ENCODE peak calls at places on chromosomes 5 and 9, in ten cellular contexts. Y, P, V, R, F, C, W, O, A and U are unnamed samples.

GRCh38 chr5:180790020-180790419 is 12.6 kb downstream of the MGAT1 start:
- DNase-seq in Y (no peak), P (no peak), V (peak), R (no peak), F (no peak), C (no peak), W (no peak), O (no peak), A (peak), U (no peak)

GRCh38 chr9:12906646-12907045 is 131.8 kb downstream of the LURAP1L start:
- DNase-seq in Y (no peak), P (no peak), V (no peak), R (no peak), F (no peak), C (no peak), W (no peak), O (no peak), A (no peak), U (no peak)

GRCh38 chr5:177453852-177454396 is 7.3 kb downstream of the PRR7 start:
- DNase-seq in Y (peak), P (no peak), V (no peak), R (no peak), F (no peak), C (peak), W (peak), O (peak), A (no peak), U (no peak)

GRCh38 chr9:95379630-95380029 is 62.1 kb upstream of the FANCC start:
- DNase-seq in Y (no peak), P (no peak), V (no peak), R (no peak), F (no peak), C (no peak), W (no peak), O (no peak), A (peak), U (no peak)

GRCh38 chr5:16713386-16713928 is 96.7 kb upstream of the RETREG1 start:
- DNase-seq in Y (peak), P (no peak), V (no peak), R (peak), F (no peak), C (no peak), W (no peak), O (no peak), A (no peak), U (no peak)

GRCh38 chr5:83711982-83712601 is 8.6 kb downstream of the HAPLN1 start:
- DNase-seq in Y (peak), P (no peak), V (no peak), R (peak), F (no peak), C (peak), W (no peak), O (no peak), A (peak), U (no peak)

GRCh38 chr5:94245608-94246007 is 372.8 kb downstream of the KIAA0825 start:
- DNase-seq in Y (no peak), P (no peak), V (no peak), R (peak), F (no peak), C (no peak), W (no peak), O (no peak), A (no peak), U (no peak)

GRCh38 chr5:3194684-3195083 is 400.9 kb upstream of the IRX1 start:
- DNase-seq in Y (no peak), P (no peak), V (no peak), R (no peak), F (no peak), C (no peak), W (no peak), O (no peak), A (no peak), U (no peak)

GRCh38 chr5:98755406-98755805 is 18.1 kb upstream of the RGMB start:
- DNase-seq in Y (no peak), P (no peak), V (no peak), R (peak), F (no peak), C (no peak), W (no peak), O (no peak), A (no peak), U (no peak)

GRCh38 chr5:108079754-108080153 is 302.1 kb downstream of the FBXL17 start:
- DNase-seq in Y (no peak), P (no peak), V (no peak), R (no peak), F (no peak), C (no peak), W (no peak), O (no peak), A (no peak), U (no peak)

GRCh38 chr5:113489299-113489698 is 1.0 kb upstream of the MCC start:
- DNase-seq in Y (no peak), P (no peak), V (no peak), R (peak), F (no peak), C (no peak), W (no peak), O (no peak), A (peak), U (peak)

GRCh38 chr9:77839459-77840140 is 191.5 kb upstream of the GNA14 start:
- DNase-seq in Y (no peak), P (no peak), V (no peak), R (peak), F (no peak), C (no peak), W (no peak), O (no peak), A (peak), U (no peak)

GRCh38 chr5:181060231-181060590 is 20.1 kb downstream of the BTNL9 start:
- DNase-seq in Y (no peak), P (no peak), V (no peak), R (no peak), F (no peak), C (no peak), W (no peak), O (no peak), A (no peak), U (no peak)

GRCh38 chr5:16809816-16810502 is 126.1 kb downstream of the MYO10 start:
- DNase-seq in Y (peak), P (no peak), V (no peak), R (peak), F (peak), C (peak), W (no peak), O (no peak), A (no peak), U (no peak)

GRCh38 chr5:138807182-138807581 is 54.0 kb downstream of the CTNNA1 start:
- DNase-seq in Y (no peak), P (no peak), V (no peak), R (no peak), F (no peak), C (no peak), W (no peak), O (no peak), A (no peak), U (no peak)

GRCh38 chr9:120921751-120922181 is 4.8 kb downstream of the TRAF1 start:
- DNase-seq in Y (no peak), P (no peak), V (no peak), R (no peak), F (no peak), C (no peak), W (no peak), O (no peak), A (no peak), U (no peak)

GRCh38 chr9:96436456-96437126 is 13.4 kb upstream of the HABP4 start:
- DNase-seq in Y (no peak), P (no peak), V (no peak), R (no peak), F (no peak), C (no peak), W (peak), O (no peak), A (no peak), U (no peak)

GRCh38 chr9:124725068-124725452 is 46.1 kb downstream of the NR6A1 start:
- DNase-seq in Y (peak), P (no peak), V (no peak), R (no peak), F (no peak), C (peak), W (no peak), O (no peak), A (no peak), U (no peak)

GRCh38 chr5:56039985-56040384 is 45.2 kb upstream of the IL6ST start:
- DNase-seq in Y (no peak), P (no peak), V (no peak), R (peak), F (no peak), C (no peak), W (no peak), O (no peak), A (no peak), U (no peak)

GRCh38 chr5:38615042-38615441 is 58.6 kb upstream of the LIFR start:
- DNase-seq in Y (no peak), P (no peak), V (no peak), R (no peak), F (no peak), C (no peak), W (no peak), O (no peak), A (no peak), U (no peak)

GRCh38 chr5:112921833-112922817 is at the start of gene REEP5:
- DNase-seq in Y (peak), P (peak), V (peak), R (peak), F (peak), C (peak), W (peak), O (peak), A (peak), U (peak)

GRCh38 chr9:129174724-129175514 is 3.1 kb downstream of the IER5L start:
- DNase-seq in Y (peak), P (no peak), V (peak), R (peak), F (peak), C (peak), W (peak), O (peak), A (peak), U (peak)

GRCh38 chr9:118529210-118529609 is 825.0 kb downstream of the TLR4 start:
- DNase-seq in Y (no peak), P (no peak), V (no peak), R (no peak), F (no peak), C (no peak), W (no peak), O (no peak), A (no peak), U (peak)

GRCh38 chr5:73534001-73534547 is 31.4 kb downstream of the ANKRA2 start:
- DNase-seq in Y (no peak), P (no peak), V (no peak), R (peak), F (no peak), C (no peak), W (no peak), O (no peak), A (no peak), U (no peak)

GRCh38 chr9:97556721-97557605 is 55.5 kb downstream of the TMOD1 start:
- DNase-seq in Y (no peak), P (no peak), V (no peak), R (no peak), F (peak), C (peak), W (peak), O (no peak), A (no peak), U (no peak)

GRCh38 chr9:97559111-97559514 is 57.6 kb downstream of the TMOD1 start:
- DNase-seq in Y (no peak), P (no peak), V (peak), R (peak), F (no peak), C (no peak), W (no peak), O (no peak), A (no peak), U (no peak)

GRCh38 chr9:97556036-97556720 is 54.7 kb downstream of the TMOD1 start:
- DNase-seq in Y (no peak), P (no peak), V (no peak), R (no peak), F (no peak), C (no peak), W (no peak), O (no peak), A (no peak), U (no peak)

GRCh38 chr9:97558701-97559101 is 57.2 kb downstream of the TMOD1 start:
- DNase-seq in Y (no peak), P (no peak), V (peak), R (no peak), F (no peak), C (no peak), W (no peak), O (no peak), A (no peak), U (no peak)

GRCh38 chr9:97557606-97558095 is 56.2 kb downstream of the TMOD1 start:
- DNase-seq in Y (peak), P (no peak), V (peak), R (no peak), F (peak), C (peak), W (peak), O (no peak), A (no peak), U (no peak)
- TF ChIP-seq POLR2A in Y (no peak), P (no peak), V (no peak), R (no peak), F (peak), C (no peak), W (peak), O (no peak), A (no peak), U (no peak)

DNA sequence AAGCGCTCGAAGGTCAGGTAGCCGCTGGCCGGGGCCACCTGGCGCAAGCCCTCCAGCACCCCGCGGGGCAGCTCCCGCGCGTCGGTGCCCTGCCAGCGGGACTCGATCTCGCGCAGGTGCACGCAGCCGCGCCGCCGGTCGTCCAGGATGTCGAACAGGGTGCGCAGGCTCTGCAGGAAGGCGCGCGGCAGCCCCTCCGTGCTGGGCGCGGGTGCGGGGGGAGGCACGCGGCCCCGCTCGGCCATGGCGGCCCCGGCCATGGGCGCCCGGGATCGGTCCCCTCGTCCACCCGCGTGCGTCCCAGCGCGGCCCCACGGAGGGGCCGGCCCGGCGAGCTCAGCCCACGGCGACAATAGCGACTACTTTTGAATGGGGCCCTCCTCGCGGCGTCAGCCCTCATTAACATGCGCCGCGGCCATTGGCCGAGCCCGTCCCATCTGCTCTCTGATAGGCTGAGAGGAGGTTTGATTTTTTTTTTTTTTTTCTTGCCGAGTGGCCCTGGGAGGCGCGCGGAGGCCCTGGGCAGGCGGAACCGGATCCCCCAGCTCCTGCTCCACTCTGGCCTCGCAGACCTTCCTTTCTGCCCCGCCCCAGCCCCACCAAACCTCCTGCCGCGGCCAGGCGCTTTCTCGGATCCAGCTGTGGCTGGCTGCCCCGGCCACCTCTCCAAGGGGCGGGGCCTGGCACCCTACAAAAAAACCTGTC is at the start of gene SAPCD2:
- DNase-seq in Y (peak), P (peak), V (peak), R (peak), F (no peak), C (peak), W (peak), O (peak), A (peak), U (peak)
- TF ChIP-seq POLR2A in Y (no peak), P (peak), V (no peak), R (no peak), F (no peak), C (no peak), W (no peak), O (no peak), A (peak), U (peak)

GRCh38 chr5:140690941-140691924 is at the start of the genes HARS1 and HARS2:
- DNase-seq in Y (peak), P (peak), V (peak), R (peak), F (peak), C (peak), W (peak), O (peak), A (peak), U (peak)
- TF ChIP-seq POLR2A in Y (peak), P (peak), V (no peak), R (peak), F (peak), C (peak), W (peak), O (peak), A (peak), U (peak)

DNA sequence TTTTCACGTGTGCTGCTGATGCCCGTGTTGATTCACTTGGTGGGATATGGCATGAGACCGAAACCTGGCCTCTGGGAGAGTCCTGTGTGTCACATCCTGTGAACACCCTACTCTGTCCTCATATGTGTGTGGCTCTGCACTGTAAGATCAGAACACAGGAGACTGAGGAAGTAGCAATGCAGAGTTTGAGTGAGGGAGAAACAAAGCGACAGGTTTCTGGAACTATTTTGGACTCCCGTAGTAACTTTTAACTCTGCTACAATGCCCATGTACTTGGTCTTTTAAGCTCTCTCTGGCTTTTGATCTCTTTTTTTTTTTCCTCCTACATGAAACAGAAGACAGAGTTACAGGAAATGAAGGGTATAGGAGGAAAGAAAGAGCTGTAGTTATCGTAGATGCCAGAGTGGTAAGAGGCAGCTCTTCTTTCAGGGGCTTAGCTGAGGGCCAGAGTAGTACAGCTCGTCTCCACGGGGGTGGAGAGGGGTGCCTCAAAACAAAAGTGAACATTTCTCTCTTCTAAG is 26.6 kb downstream of the GRAMD2B start:
- DNase-seq in Y (no peak), P (no peak), V (no peak), R (peak), F (no peak), C (no peak), W (no peak), O (no peak), A (no peak), U (peak)
- TF ChIP-seq POLR2A in Y (peak), P (no peak), V (peak), R (peak), F (no peak), C (no peak), W (peak), O (peak), A (no peak), U (no peak)

GRCh38 chr5:443239-444151 is 519 bp downstream of the EXOC3 start:
- DNase-seq in Y (peak), P (peak), V (peak), R (no peak), F (peak), C (no peak), W (no peak), O (no peak), A (peak), U (peak)

GRCh38 chr5:441996-442334 is 1.0 kb upstream of the EXOC3 start:
- DNase-seq in Y (no peak), P (no peak), V (no peak), R (no peak), F (no peak), C (no peak), W (no peak), O (peak), A (no peak), U (no peak)

GRCh38 chr5:440413-441180 is 2.4 kb upstream of the EXOC3 start:
- DNase-seq in Y (peak), P (no peak), V (peak), R (no peak), F (no peak), C (no peak), W (no peak), O (no peak), A (no peak), U (no peak)

GRCh38 chr5:444226-444625 is 1.2 kb downstream of the EXOC3 start:
- DNase-seq in Y (peak), P (no peak), V (peak), R (no peak), F (no peak), C (no peak), W (no peak), O (no peak), A (no peak), U (no peak)

DNA sequence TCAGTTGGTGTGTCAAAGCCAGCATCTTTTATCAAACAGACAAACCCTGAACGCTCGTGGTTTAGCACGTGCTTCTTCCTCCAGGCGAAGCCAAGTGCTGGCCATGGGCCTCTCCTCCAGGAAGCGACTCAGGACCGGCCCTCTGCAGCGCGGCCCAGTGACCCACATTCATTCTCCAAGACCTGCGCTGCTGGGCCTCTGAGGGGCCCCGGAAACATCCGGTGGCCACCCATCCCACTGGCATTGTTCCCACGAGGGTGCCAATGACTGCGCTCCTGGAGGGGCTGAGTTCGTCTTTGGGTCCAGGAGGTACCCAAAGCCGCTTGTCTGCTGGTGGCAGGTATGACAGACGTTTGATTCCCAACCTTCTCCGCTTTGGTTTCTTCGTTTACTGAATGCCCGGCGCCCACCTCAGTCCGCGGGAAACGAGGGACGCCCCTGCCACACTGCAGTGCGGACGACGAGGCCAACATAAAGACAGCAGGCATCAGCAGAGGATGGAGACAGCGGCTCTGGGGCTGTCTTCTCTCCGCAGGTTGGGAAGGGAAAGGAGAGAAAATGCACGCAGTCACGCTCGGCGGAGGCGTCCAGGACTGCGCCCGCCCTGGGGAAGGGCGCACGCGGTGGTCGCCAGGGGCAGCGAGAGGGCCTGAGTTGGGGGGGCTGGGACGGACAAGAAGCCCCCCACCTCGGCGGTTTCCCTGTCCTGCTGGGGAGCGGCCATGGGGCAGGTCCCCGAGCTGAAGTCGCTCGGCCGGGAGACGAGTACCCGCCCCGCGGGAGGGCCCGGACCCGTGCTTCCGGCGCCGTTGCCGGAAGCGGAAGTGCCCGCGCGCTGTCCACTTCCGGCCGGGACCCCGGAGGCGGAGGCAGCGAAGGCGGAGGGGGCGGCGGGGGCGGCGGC is at the start of gene EXOC3:
- DNase-seq in Y (peak), P (peak), V (peak), R (peak), F (peak), C (peak), W (peak), O (peak), A (peak), U (peak)
- TF ChIP-seq POLR2A in Y (peak), P (peak), V (no peak), R (peak), F (peak), C (peak), W (peak), O (peak), A (peak), U (peak)

GRCh38 chr5:154850255-154851062 is at the start of gene FAXDC2:
- DNase-seq in Y (peak), P (no peak), V (no peak), R (peak), F (peak), C (peak), W (peak), O (peak), A (no peak), U (no peak)
- TF ChIP-seq POLR2A in Y (peak), P (no peak), V (no peak), R (no peak), F (peak), C (no peak), W (no peak), O (no peak), A (no peak), U (no peak)